ENCODE peak calls at places on chromosomes 16 and 17, in four cellular contexts. J is CD4-positive, alpha-beta memory T cell; K is fibroblast of lung; F is IMR-90. Q is an unnamed sample.
A peak's percentile ranks its signal among the peaks of the same experiment; 100 is the strongest.

GRCh38 chr16:84728853-84729424 is 29.1 kb downstream of the USP10 start:
- DNase-seq in J (no peak), K (no peak), F (no peak), Q (no peak)

GRCh38 chr16:65249768-65250167 is 127.9 kb upstream of the CDH11 start:
- DNase-seq in J (no peak), K (peak; percentile 45), F (no peak), Q (no peak)

GRCh38 chr16:11202260-11203091 is 53.5 kb downstream of the SOCS1 start:
- DNase-seq in J (no peak), K (no peak), F (peak; percentile 65), Q (no peak)

GRCh38 chr17:39872700-39873099 is 4.7 kb downstream of the ZPBP2 start:
- DNase-seq in J (no peak), K (peak; percentile 40), F (peak; percentile 31), Q (no peak)

GRCh38 chr17:78875738-78876597 is 27.0 kb downstream of the CEP295NL start:
- DNase-seq in J (no peak), K (peak; percentile 68), F (peak; percentile 47), Q (no peak)

GRCh38 chr17:42518046-42518754 is 17.8 kb upstream of the NAGLU start:
- DNase-seq in J (no peak), K (peak; percentile 97), F (peak; percentile 98), Q (no peak)

GRCh38 chr16:19765860-19766553 is 47.9 kb downstream of the IQCK start:
- DNase-seq in J (no peak), K (no peak), F (no peak), Q (no peak)

GRCh38 chr17:38322156-38322779 is 21.5 kb downstream of the GPR179 start:
- DNase-seq in J (peak; percentile 58), K (peak; percentile 34), F (peak; percentile 39), Q (peak; percentile 71)

GRCh38 chr16:86220552-86220951 is 289.8 kb upstream of the FOXF1 start:
- DNase-seq in J (no peak), K (peak; percentile 35), F (peak; percentile 64), Q (no peak)

GRCh38 chr16:67945392-67945933 is 1.5 kb upstream of the LCAT start:
- DNase-seq in J (no peak), K (peak; percentile 62), F (no peak), Q (no peak)

GRCh38 chr17:6473128-6473767 is 29.0 kb downstream of the PIMREG start:
- DNase-seq in J (peak; percentile 51), K (peak; percentile 41), F (peak; percentile 65), Q (peak; percentile 65)

GRCh38 chr17:77382966-77383612 is 242.3 kb downstream of the SEC14L1 start:
- DNase-seq in J (no peak), K (peak; percentile 65), F (peak; percentile 90), Q (no peak)

GRCh38 chr17:3796110-3796821 is 4.7 kb downstream of the ITGAE start:
- DNase-seq in J (peak; percentile 59), K (peak; percentile 40), F (no peak), Q (peak; percentile 80)

Q was measured in B cell.